ENCODE peak calls at places on chromosomes 1 and 21, in eight cellular contexts. J is hepatocyte, K is SK-N-SH, T is HCT116, Y is PC-3, S is GM23248, U is GM23338, A is MM.1S. B is an unnamed sample.

GRCh38 chr21:17708541-17709265 is 96.0 kb upstream of the BTG3 start:
- DNase-seq in A (no peak), S (no peak), J (no peak), U (no peak), T (no peak), K (no peak), Y (no peak), B (no peak)

GRCh38 chr1:1317420-1317819 is 7.0 kb downstream of the INTS11 start:
- DNase-seq in J (no peak), Y (no peak), A (no peak), S (no peak), U (no peak), K (no peak), T (no peak), B (no peak)

GRCh38 chr1:110608247-110608646 is 2.1 kb upstream of the KCNA2 start:
- DNase-seq in U (no peak), A (no peak), S (no peak), T (no peak), J (no peak), K (no peak), Y (no peak), B (no peak)

GRCh38 chr1:97340951-97341350 is 579.9 kb downstream of the DPYD start:
- DNase-seq in T (no peak), S (peak; percentile 78), J (no peak), Y (peak; percentile 48), U (no peak), A (no peak), K (no peak), B (no peak)

GRCh38 chr1:108200627-108201106 is 524 bp upstream of the SLC25A24 start:
- DNase-seq in T (peak; percentile 41), U (peak; percentile 35), S (peak; percentile 93), Y (peak; percentile 72), A (peak; percentile 45), K (peak; percentile 67), J (peak; percentile 64), B (peak; percentile 35)

GRCh38 chr1:183676515-183677189 is 23.5 kb upstream of the APOBEC4 start:
- DNase-seq in Y (peak; percentile 33), K (peak; percentile 48), U (no peak), S (peak; percentile 94), T (no peak), A (no peak), J (peak; percentile 42), B (no peak)

GRCh38 chr1:232577809-232578208 is 52.1 kb downstream of the SIPA1L2 start:
- DNase-seq in A (peak; percentile 33), U (no peak), K (no peak), Y (no peak), J (no peak), T (no peak), S (no peak), B (no peak)

GRCh38 chr1:148308832-148309458 is 156.9 kb upstream of the NBPF11 start:
- DNase-seq in K (no peak), A (no peak), T (no peak), J (no peak), Y (no peak), S (no peak), U (peak; percentile 79), B (no peak)

GRCh38 chr1:29310616-29311180 is 74.4 kb downstream of the PTPRU start:
- DNase-seq in T (no peak), K (no peak), U (no peak), J (no peak), S (no peak), A (no peak), Y (no peak), B (no peak)

GRCh38 chr1:41122851-41123518 is 101.5 kb upstream of the SLFNL1 start:
- DNase-seq in K (peak; percentile 20), A (no peak), T (peak; percentile 61), S (peak; percentile 95), J (peak; percentile 72), U (peak; percentile 62), Y (peak; percentile 76), B (peak; percentile 15)

GRCh38 chr1:74504125-74505065 is 8.0 kb downstream of the LRRC53 start:
- DNase-seq in U (peak; percentile 84), J (peak; percentile 76), S (peak; percentile 58), K (peak; percentile 59), A (peak; percentile 62), Y (peak; percentile 72), T (peak; percentile 19), B (peak; percentile 78)

GRCh38 chr1:233883671-233884070 is 20.8 kb upstream of the SLC35F3 start:
- DNase-seq in K (no peak), J (no peak), S (no peak), A (no peak), Y (no peak), T (no peak), U (peak; percentile 50), B (no peak)

GRCh38 chr1:21302747-21303715 is 12.8 kb upstream of the ECE1 start:
- DNase-seq in S (peak; percentile 90), A (no peak), J (no peak), U (no peak), K (peak; percentile 69), T (no peak), Y (peak; percentile 45), B (no peak)

GRCh38 chr1:46569909-46570725 is 18.7 kb upstream of the KNCN start:
- DNase-seq in J (no peak), T (no peak), A (no peak), S (no peak), K (no peak), U (no peak), Y (no peak), B (no peak)

GRCh38 chr1:60068393-60069045 is 5.1 kb downstream of the C1orf87 start:
- DNase-seq in U (no peak), K (peak; percentile 33), A (no peak), T (no peak), J (no peak), S (peak; percentile 80), Y (no peak), B (no peak)

GRCh38 chr1:996851-997727 is 2.8 kb downstream of the HES4 start:
- DNase-seq in S (no peak), K (peak; percentile 42), T (no peak), U (peak; percentile 47), J (peak; percentile 18), Y (no peak), A (no peak), B (no peak)

GRCh38 chr1:69700770-69701169 is 133.0 kb downstream of the LRRC7 start:
- DNase-seq in J (peak; percentile 40), K (no peak), U (peak; percentile 73), T (peak; percentile 6), S (peak; percentile 21), A (peak; percentile 40), Y (peak; percentile 41), B (peak; percentile 68)

GRCh38 chr1:10815863-10816195 is 19.4 kb upstream of the CASZ1 start:
- DNase-seq in U (no peak), J (no peak), A (no peak), T (no peak), Y (no peak), K (no peak), S (no peak), B (no peak)

GRCh38 chr1:230314142-230314470 is 112.0 kb downstream of the PGBD5 start:
- DNase-seq in U (no peak), T (no peak), S (no peak), K (no peak), J (no peak), Y (no peak), A (no peak), B (no peak)

GRCh38 chr21:36059823-36060158 is 535 bp downstream of the SETD4 start:
- DNase-seq in Y (no peak), A (no peak), U (no peak), K (peak; percentile 78), T (no peak), S (peak; percentile 79), J (peak; percentile 70), B (no peak)

GRCh38 chr1:151166506-151166956 is 587 bp downstream of the SCNM1 start:
- DNase-seq in A (peak; percentile 50), U (peak; percentile 59), T (no peak), Y (peak; percentile 50), S (peak; percentile 90), J (peak; percentile 54), K (peak; percentile 47), B (peak; percentile 67)

GRCh38 chr1:33086384-33086850 is 5.5 kb downstream of the AZIN2 start:
- DNase-seq in T (peak; percentile 62), S (peak; percentile 83), K (peak; percentile 80), J (peak; percentile 85), Y (peak; percentile 75), U (peak; percentile 91), A (peak; percentile 34), B (peak; percentile 91)

GRCh38 chr1:15088146-15089025 is 65.2 kb upstream of the TMEM51 start:
- DNase-seq in S (no peak), A (no peak), Y (no peak), T (no peak), K (no peak), J (peak; percentile 32), U (no peak), B (no peak)

GRCh38 chr21:17461014-17461413 is 51.8 kb upstream of the CXADR start:
- DNase-seq in K (no peak), S (peak; percentile 91), U (no peak), T (no peak), J (peak; percentile 36), Y (peak; percentile 31), A (no peak), B (no peak)

GRCh38 chr1:18479484-18479883 is 1.2 kb upstream of the KLHDC7A start:
- DNase-seq in K (no peak), S (peak; percentile 3), Y (no peak), A (peak; percentile 25), T (no peak), U (no peak), J (no peak), B (no peak)
- TF ChIP-seq EZH2phosphoT487 in K (no peak), S (no peak), Y (no peak), A (no peak), T (no peak), U (no peak), J (no peak), B (no peak)

DNA sequence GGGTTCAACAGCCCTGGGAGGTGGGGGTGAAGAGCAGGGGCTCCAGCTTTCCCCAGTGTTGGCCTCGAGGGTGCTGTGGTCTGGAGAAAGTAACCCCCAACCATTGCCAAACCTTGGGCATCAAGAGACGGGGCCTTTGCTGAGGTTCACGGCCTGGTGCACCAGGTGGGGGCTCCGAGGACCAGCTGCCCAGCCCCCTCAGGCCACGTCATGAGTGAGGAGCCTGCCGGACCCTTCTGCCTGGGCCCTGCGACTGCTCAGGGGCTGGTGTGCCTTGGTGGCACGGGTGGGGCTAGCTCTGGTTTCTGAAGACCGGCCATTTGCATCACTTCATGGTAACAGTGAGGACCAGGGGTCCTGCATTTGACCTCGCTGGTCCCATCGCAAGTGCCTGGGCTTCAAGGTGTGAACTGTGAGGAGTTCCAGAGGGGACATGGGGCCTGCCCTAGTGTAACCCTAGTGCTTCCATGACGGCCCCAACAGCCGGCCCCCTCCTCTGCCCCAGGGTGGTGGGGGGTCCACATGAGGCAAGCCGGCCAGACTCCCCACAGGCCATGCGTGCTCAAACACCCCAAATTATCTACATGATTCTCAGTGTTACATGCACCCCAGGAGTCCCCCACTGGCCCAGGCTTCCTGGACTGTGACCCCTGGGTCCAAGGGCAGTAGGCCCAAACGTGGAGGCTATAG is 13.5 kb downstream of the MORN1 start:
- DNase-seq in U (no peak), Y (no peak), A (no peak), T (no peak), K (no peak), S (no peak), J (no peak), B (no peak)
- H3K27me3 ChIP-seq in U (no peaks in the 10 kb centered on the region), Y (no peaks in the 10 kb centered on the region), A (peaks cover 98% of the 10 kb centered on the region), T (no peaks in the 10 kb centered on the region), K (no peaks in the 10 kb centered on the region), S (no peaks in the 10 kb centered on the region), J (no peaks in the 10 kb centered on the region), B (no peaks in the 10 kb centered on the region)

GRCh38 chr1:227759345-227760300 is 24.4 kb downstream of the SNAP47 start:
- DNase-seq in J (peak; percentile 82), Y (peak; percentile 99), K (no peak), T (no peak), U (no peak), S (peak; percentile 97), A (no peak), B (no peak)
- H3K27ac ChIP-seq in J (peak overlapping the region; percentile 69), Y (peak overlapping the region; percentile 29), K (peak overlapping the region; percentile 68), T (no peak overlapping the region), U (no peak overlapping the region), S (peak overlapping the region; percentile 68), A (peak overlapping the region; percentile 60), B (no peak overlapping the region)

GRCh38 chr1:170530972-170531757 is 801 bp upstream of the GORAB start:
- DNase-seq in T (no peak), A (no peak), J (no peak), U (peak; percentile 49), Y (no peak), K (peak; percentile 1), S (peak; percentile 56), B (peak; percentile 35)
- TF ChIP-seq EZH2phosphoT487 in T (no peak), A (no peak), J (no peak), U (no peak), Y (no peak), K (no peak), S (no peak), B (no peak)

B was measured in neural progenitor cell.